ENCODE peak calls at places on chromosomes 4 and X, in seven cellular contexts. D is stomach, Y is neural progenitor cell, C is NT2/D1, O is mucosa of descending colon, Z is right cardiac atrium, I is K562. J is an unnamed sample.

GRCh38 chr4:8761824-8762205 is 109.8 kb downstream of the HMX1 start:
- DNase-seq in D (no peak), O (peak; percentile 20), I (no peak), Z (peak; percentile 36), C (no peak), Y (no peak), J (no peak)

GRCh38 chr4:52657630-52658501 is 1.2 kb downstream of the USP46 start:
- DNase-seq in Y (peak; percentile 72), I (no peak), D (peak; percentile 28), O (peak; percentile 51), Z (peak; percentile 57), C (no peak), J (peak; percentile 55)

GRCh38 chrX:52422884-52423283 is 54.1 kb downstream of the XAGE2 start:
- DNase-seq in D (no peak), O (no peak), Y (no peak), I (no peak), C (no peak), Z (no peak), J (peak; percentile 69)

GRCh38 chrX:81261576-81261975 is 59.7 kb downstream of the SH3BGRL start:
- DNase-seq in Y (no peak), I (no peak), C (no peak), O (no peak), Z (no peak), D (no peak), J (no peak)

GRCh38 chr4:79913581-79913980 is 159.4 kb downstream of the ANTXR2 start:
- DNase-seq in Y (no peak), D (no peak), I (peak; percentile 21), O (no peak), C (no peak), Z (no peak), J (peak; percentile 56)

GRCh38 chr4:125313497-125313896 is 1.3 kb upstream of the FAT4 start:
- DNase-seq in Z (no peak), D (no peak), Y (peak; percentile 92), I (peak; percentile 72), O (no peak), C (peak; percentile 71), J (peak; percentile 94)

GRCh38 chr4:83850435-83850834 is 314.5 kb downstream of the GPAT3 start:
- DNase-seq in I (no peak), Z (no peak), Y (no peak), O (no peak), C (no peak), D (no peak), J (peak; percentile 5)

GRCh38 chr4:107408968-107409367 is 311.1 kb downstream of the PAPSS1 start:
- DNase-seq in Z (no peak), Y (no peak), O (no peak), C (no peak), I (no peak), D (no peak), J (no peak)

GRCh38 chr4:156154978-156155377 is 201.3 kb upstream of the CTSO start:
- DNase-seq in Y (no peak), I (no peak), O (no peak), Z (no peak), D (no peak), C (no peak), J (no peak)

GRCh38 chr4:130478406-130478805 is 1382.5 kb downstream of the C4orf33 start:
- DNase-seq in C (no peak), O (no peak), I (no peak), Y (no peak), Z (no peak), D (no peak), J (no peak)

GRCh38 chr4:118968006-118968405 is 79.4 kb downstream of the SYNPO2 start:
- DNase-seq in O (no peak), Y (peak; percentile 18), C (peak; percentile 74), I (no peak), D (peak; percentile 57), Z (peak; percentile 47), J (peak; percentile 95)

GRCh38 chrX:1322393-1322792 is 14.2 kb upstream of the IL3RA start:
- DNase-seq in O (no peak), Y (no peak), D (no peak), I (no peak), C (no peak), Z (no peak), J (no peak)

GRCh38 chr4:189202182-189202868 is 738.3 kb upstream of the FRG1 start:
- DNase-seq in Z (peak; percentile 78), O (peak; percentile 58), C (peak; percentile 28), D (peak; percentile 64), I (peak; percentile 23), Y (peak; percentile 79), J (peak; percentile 82)

GRCh38 chr4:175691791-175692190 is 120.3 kb downstream of the GPM6A start:
- DNase-seq in Y (no peak), I (no peak), C (no peak), D (no peak), Z (no peak), O (no peak), J (no peak)

GRCh38 chr4:124276461-124276860 is 436.1 kb downstream of the ANKRD50 start:
- DNase-seq in D (no peak), Z (no peak), C (no peak), O (no peak), Y (no peak), I (no peak), J (no peak)

GRCh38 chr4:54495091-54495490 is 162.7 kb upstream of the KIT start:
- DNase-seq in I (no peak), Z (no peak), Y (peak; percentile 59), D (no peak), C (no peak), O (no peak), J (no peak)

GRCh38 chr4:24743931-24744330 is 51.4 kb upstream of the SOD3 start:
- DNase-seq in I (no peak), Y (peak; percentile 89), Z (no peak), O (no peak), D (no peak), C (peak; percentile 72), J (peak; percentile 12)

GRCh38 chrX:153554519-153555167 is 37.2 kb downstream of the ATP2B3 start:
- DNase-seq in Y (peak; percentile 74), C (no peak), Z (peak; percentile 87), O (no peak), D (peak; percentile 61), I (peak; percentile 75), J (peak; percentile 55)

DNA sequence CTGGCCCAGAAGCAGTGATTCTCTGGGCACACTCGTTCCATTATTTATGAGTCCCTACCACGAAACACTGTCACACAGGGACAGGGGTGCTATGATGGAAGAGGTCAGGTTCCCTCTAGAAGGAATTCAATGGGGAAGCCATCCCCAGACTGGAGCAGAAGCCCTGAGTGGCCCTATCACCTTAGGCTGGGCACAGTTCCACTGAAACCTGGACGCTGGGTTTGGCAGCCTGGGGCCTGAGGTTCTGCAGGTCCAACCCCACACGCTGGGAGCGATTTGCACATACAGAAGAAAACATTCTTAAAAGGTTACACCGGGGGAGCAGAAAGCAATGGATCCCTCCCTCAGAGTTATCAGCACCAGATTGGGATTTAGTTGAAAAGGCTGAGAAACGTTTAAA is 63.3 kb downstream of the PHKA2 start:
- DNase-seq in I (no peak), Y (no peak), D (no peak), O (no peak), C (no peak), Z (no peak), J (no peak)
- H3K4me1 ChIP-seq in I (no peaks in the 10 kb centered on the region), Y (no peaks in the 10 kb centered on the region), D (no peaks in the 10 kb centered on the region), O (no peaks in the 10 kb centered on the region), C (no peaks in the 10 kb centered on the region), Z (no peaks in the 10 kb centered on the region), J (no peaks in the 10 kb centered on the region)

DNA sequence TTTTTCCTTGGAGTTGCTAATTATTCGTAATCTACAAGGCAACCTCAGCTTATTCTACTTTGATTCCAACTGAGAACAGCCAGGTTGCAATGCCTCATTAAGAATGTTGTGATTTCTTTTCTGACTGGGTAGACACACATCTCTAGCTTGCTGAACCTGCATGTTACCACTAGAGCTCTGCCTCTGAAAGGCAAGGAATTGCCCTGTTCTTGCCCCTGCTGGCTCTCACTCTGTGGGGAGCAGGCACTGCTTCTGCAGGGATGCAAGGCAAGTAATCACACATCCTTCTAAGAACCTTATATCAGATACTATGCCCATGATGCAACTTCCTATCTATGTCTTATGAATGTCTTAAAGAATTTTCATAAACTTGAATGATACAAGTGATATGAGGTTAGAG is 503.2 kb downstream of the PACRGL start:
- DNase-seq in D (no peak), O (no peak), I (no peak), C (no peak), Z (no peak), Y (peak; percentile 8), J (no peak)
- H3K4me1 ChIP-seq in D (no peaks in the 10 kb centered on the region), O (no peaks in the 10 kb centered on the region), I (no peaks in the 10 kb centered on the region), C (no peaks in the 10 kb centered on the region), Z (no peaks in the 10 kb centered on the region), Y (no peaks in the 10 kb centered on the region), J (peaks cover 6% of the 10 kb centered on the region)

DNA sequence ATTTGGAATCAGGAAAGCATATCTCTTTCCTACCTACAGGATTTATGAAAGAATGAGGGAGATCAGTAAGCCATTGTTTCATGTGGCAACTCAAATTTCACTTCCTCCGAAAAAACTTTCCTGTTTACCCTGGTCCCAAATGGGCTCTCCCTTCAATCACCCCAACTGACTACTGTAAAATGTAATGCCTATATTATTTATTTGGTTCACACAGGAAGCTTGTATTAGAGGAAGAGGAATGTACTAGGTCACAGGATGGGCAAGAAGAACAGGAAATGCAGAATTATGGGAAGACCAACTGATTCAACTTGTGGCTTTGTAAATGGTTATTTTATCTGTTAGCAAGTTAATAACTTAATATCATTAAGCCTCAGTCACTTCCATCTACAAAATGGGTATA is 23.1 kb downstream of the COL4A6 start:
- DNase-seq in I (no peak), C (no peak), O (no peak), Y (no peak), D (no peak), Z (no peak), J (no peak)
- H3K4me1 ChIP-seq in I (no peaks in the 10 kb centered on the region), C (peaks cover 3% of the 10 kb centered on the region), O (no peaks in the 10 kb centered on the region), Y (peaks cover 22% of the 10 kb centered on the region), D (no peaks in the 10 kb centered on the region), Z (no peaks in the 10 kb centered on the region), J (no peaks in the 10 kb centered on the region)

GRCh38 chrX:118724775-118725174 is 2.6 kb upstream of the IL13RA1 start:
- DNase-seq in C (no peak), Z (no peak), Y (no peak), D (no peak), I (peak; percentile 68), O (no peak), J (no peak)

GRCh38 chrX:118730500-118731247 is 3.3 kb downstream of the IL13RA1 start:
- DNase-seq in D (no peak), C (no peak), Y (no peak), O (no peak), Z (no peak), I (no peak), J (peak; percentile 82)

GRCh38 chrX:118726887-118727685 is at the start of gene IL13RA1:
- DNase-seq in Y (peak; percentile 96), C (peak; percentile 80), D (peak; percentile 86), I (peak; percentile 91), Z (peak; percentile 91), O (peak; percentile 86), J (peak; percentile 90)

GRCh38 chrX:118727686-118728339 is 407 bp downstream of the IL13RA1 start:
- DNase-seq in C (no peak), Z (peak; percentile 84), D (peak; percentile 43), I (peak; percentile 20), O (peak; percentile 60), Y (peak; percentile 29), J (peak; percentile 56)

DNA sequence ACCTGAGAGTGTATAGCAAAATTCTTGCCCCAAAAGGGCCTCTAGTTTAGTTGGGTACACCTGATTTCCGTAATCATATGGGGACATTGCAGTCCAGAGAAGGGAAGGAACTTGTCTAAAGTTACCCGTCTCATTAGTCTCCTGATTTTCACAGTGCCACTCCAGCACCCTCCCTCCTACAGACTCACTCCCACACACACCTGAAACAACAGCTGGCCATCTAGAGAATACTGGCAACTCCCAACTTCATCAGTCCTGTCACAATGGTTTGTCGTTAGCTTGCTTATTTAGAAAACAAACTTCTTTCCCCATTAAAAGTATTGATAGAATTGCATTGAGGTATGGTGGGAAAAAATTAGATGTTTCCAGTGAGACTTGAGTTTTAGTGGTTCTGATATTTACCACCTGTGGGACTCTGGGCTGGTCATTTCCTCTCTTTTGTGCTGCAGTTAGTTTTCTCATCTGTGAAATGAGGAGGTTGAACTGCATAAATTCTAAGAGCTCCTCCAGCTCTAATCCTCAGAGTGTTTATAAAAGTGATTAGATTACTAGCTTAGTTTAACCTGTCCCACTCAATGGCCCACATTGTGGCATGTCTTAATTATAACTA is 1.7 kb downstream of the IL13RA1 start:
- DNase-seq in O (no peak), Y (no peak), Z (no peak), I (no peak), C (no peak), D (no peak), J (no peak)
- H3K4me1 ChIP-seq in O (peaks cover 9% of the 10 kb centered on the region), Y (no peaks in the 10 kb centered on the region), Z (peaks cover 2% of the 10 kb centered on the region), I (peaks cover 15% of the 10 kb centered on the region), C (no peaks in the 10 kb centered on the region), D (peaks cover 4% of the 10 kb centered on the region), J (no peaks in the 10 kb centered on the region)

J was measured in cardiac muscle cell.